ENCODE peak calls at places on chromosomes 4 and X, in five cellular contexts. K, M, G, D and Z are unnamed samples.

GRCh38 chrX:68832516-68833447 is 4.0 kb downstream of the EFNB1 start:
- DNase-seq in K (no peak), M (no peak), G (no peak), D (no peak), Z (no peak)

GRCh38 chr4:159455675-159456235 is 352.9 kb downstream of the RAPGEF2 start:
- DNase-seq in K (peak), M (no peak), G (peak), D (peak), Z (peak)

GRCh38 chr4:16415751-16416150 is 189.5 kb upstream of the TAPT1 start:
- DNase-seq in K (no peak), M (no peak), G (no peak), D (no peak), Z (no peak)

GRCh38 chr4:16993966-16994840 is 95.8 kb upstream of the LDB2 start:
- DNase-seq in K (no peak), M (no peak), G (no peak), D (no peak), Z (no peak)

GRCh38 chr4:170741856-170742255 is 652.1 kb upstream of the AADAT start:
- DNase-seq in K (no peak), M (no peak), G (peak), D (no peak), Z (no peak)

GRCh38 chr4:105520819-105521790 is 31.3 kb upstream of the ARHGEF38 start:
- DNase-seq in K (peak), M (no peak), G (peak), D (peak), Z (peak)

GRCh38 chrX:111914398-111915092 is 38.6 kb downstream of the TRPC5OS start:
- DNase-seq in K (no peak), M (no peak), G (peak), D (no peak), Z (no peak)

GRCh38 chr4:78645853-78646757 is 94.5 kb downstream of the ANXA3 start:
- DNase-seq in K (peak), M (peak), G (peak), D (peak), Z (no peak)

GRCh38 chr4:168522371-168522770 is 25.5 kb downstream of the PALLD start:
- DNase-seq in K (no peak), M (no peak), G (no peak), D (no peak), Z (no peak)

GRCh38 chrX:64097891-64098290 is 107.6 kb downstream of the AMER1 start:
- DNase-seq in K (no peak), M (no peak), G (no peak), D (no peak), Z (no peak)

DNA sequence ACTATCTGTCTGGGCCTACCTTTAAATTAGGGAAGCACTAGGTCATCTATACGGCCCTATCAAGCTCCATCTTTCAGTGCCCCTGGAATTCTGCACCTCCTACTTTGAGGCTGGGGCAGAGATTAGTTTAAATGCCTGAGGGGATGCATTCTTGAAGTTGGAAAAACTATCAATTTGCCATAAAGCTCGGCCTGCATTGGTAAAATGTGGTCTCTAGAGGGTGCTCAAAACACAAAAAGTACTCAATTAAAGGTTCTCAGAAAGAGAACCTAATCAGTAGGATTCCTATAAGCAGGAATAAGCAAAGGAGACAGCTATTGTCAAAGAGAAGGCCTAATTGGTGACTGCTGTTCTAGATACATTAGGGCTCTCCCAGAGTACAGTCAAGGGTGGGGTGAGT is 111.7 kb downstream of the AMER1 start:
- DNase-seq in K (no peak), M (no peak), G (peak), D (no peak), Z (no peak)
- TF ChIP-seq CTCF in K (peak), M (peak), G (peak), D (peak), Z (peak)

GRCh38 chr4:158166701-158167100 is 6.1 kb downstream of the GASK1B start:
- DNase-seq in K (no peak), M (no peak), G (peak), D (no peak), Z (no peak)

GRCh38 chr4:158169931-158170690 is 2.7 kb downstream of the GASK1B start:
- DNase-seq in K (no peak), M (no peak), G (peak), D (peak), Z (peak)

GRCh38 chr4:158169516-158169915 is 3.3 kb downstream of the GASK1B start:
- DNase-seq in K (no peak), M (no peak), G (peak), D (no peak), Z (peak)

GRCh38 chr4:158170691-158171455 is 2.0 kb downstream of the GASK1B start:
- DNase-seq in K (peak), M (peak), G (peak), D (peak), Z (peak)

GRCh38 chr4:158168606-158169005 is 4.2 kb downstream of the GASK1B start:
- DNase-seq in K (no peak), M (no peak), G (no peak), D (no peak), Z (no peak)
- H3K4me3 ChIP-seq in K (peak), M (peak), G (peak), D (no peak), Z (no peak)

GRCh38 chr4:92299152-92299551 is 4.6 kb upstream of the GRID2 start:
- DNase-seq in K (no peak), M (no peak), G (no peak), D (no peak), Z (no peak)
- TF ChIP-seq CTCF in K (no peak), M (no peak), G (peak), D (peak), Z (no peak)

DNA sequence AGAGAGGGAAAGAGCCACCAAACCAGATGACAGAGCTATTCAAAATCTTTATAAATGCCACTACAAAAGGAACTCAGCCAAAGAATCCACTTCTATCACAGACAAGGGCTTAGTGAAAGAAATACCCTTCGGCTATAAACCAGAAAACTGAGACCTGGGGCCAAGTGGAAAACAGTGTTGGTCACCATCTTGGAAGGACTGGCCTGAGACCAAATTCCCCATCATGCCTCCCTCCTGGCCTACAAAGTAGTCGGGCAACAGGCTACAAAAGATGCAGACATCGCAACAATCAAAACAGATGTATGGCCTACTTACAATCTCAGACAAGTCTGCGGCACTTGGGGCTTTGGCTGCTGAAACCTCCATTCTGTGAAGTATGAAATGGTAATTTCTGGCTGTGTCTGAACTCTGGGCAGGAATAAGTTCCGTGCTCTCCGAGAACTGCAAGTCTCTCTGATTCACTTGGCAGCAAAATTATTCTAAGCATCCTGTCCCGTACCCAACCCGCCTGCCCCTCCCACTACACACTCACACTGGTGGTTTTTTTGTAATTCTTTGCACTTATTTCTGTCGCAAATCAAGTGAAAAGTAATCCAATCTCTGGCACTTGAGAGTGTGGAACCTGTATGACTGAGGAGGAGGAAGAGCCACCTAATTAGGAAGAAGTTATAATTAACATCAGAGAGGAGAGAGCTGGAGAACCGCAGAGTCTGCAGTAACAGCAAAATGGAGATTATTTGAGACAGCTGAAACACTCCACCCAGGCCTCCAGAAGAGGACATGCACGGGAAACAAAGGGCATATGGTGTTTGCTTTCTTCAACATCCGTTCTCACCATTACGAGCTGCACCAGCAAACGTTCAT is 87.8 kb downstream of the SH3KBP1 start:
- DNase-seq in K (no peak), M (no peak), G (peak), D (peak), Z (no peak)
- H3K4me3 ChIP-seq in K (no peak), M (no peak), G (no peak), D (no peak), Z (no peak)

GRCh38 chrX:153509592-153509991 is 7.8 kb upstream of the ATP2B3 start:
- DNase-seq in K (no peak), M (no peak), G (no peak), D (no peak), Z (no peak)

GRCh38 chrX:153510383-153510782 is 7.1 kb upstream of the ATP2B3 start:
- DNase-seq in K (no peak), M (no peak), G (no peak), D (no peak), Z (no peak)

GRCh38 chrX:153505361-153505760 is 10.6 kb downstream of the BGN start:
- DNase-seq in K (no peak), M (no peak), G (no peak), D (no peak), Z (no peak)

GRCh38 chrX:153504445-153505016 is 9.8 kb downstream of the BGN start:
- DNase-seq in K (no peak), M (no peak), G (no peak), D (no peak), Z (no peak)

DNA sequence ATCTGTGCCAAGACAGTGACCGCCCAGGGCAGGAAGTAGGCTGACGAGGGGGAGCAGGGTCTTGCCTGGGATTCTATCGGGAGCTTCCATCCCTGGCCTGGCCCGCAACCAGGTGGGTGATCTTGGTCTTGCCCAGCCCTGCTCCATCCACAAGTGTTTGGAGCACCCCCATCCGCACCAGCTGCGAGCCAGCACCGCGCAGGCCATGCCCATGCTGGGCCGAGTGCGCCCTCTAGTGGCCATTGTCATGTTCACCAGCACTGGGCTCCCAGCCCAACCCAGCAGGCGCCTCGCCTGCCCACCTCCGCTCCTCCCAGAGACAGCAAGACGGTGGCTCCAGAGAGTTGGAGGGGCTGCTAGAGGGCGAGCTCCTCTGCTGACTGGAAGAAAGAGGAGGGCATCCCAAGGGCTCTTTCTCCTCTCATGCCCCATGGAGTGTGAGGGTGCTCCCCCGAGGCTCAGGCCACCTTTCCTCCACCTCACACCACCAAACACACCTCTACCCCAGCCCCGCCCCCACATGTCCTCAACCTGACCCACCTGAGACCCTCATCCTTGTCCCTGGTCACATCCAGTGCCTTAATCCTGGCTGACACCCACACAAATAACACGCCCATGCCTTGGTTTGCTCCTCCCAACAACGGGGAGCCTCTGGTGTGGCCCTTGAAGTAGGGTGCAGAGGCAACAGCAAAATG is 9.8 kb upstream of the ATP2B3 start:
- DNase-seq in K (peak), M (peak), G (peak), D (peak), Z (peak)
- TF ChIP-seq CTCF in K (peak), M (peak), G (peak), D (peak), Z (peak)

GRCh38 chr4:13548059-13548983 is 4.0 kb upstream of the NKX3-2 start:
- DNase-seq in K (no peak), M (no peak), G (no peak), D (no peak), Z (no peak)
- H3K4me3 ChIP-seq in K (no peak), M (peak), G (no peak), D (no peak), Z (peak)

GRCh38 chr4:92969650-92970370 is 666.0 kb downstream of the GRID2 start:
- DNase-seq in K (no peak), M (no peak), G (peak), D (peak), Z (no peak)
- TF ChIP-seq CTCF in K (no peak), M (no peak), G (no peak), D (no peak), Z (no peak)

DNA sequence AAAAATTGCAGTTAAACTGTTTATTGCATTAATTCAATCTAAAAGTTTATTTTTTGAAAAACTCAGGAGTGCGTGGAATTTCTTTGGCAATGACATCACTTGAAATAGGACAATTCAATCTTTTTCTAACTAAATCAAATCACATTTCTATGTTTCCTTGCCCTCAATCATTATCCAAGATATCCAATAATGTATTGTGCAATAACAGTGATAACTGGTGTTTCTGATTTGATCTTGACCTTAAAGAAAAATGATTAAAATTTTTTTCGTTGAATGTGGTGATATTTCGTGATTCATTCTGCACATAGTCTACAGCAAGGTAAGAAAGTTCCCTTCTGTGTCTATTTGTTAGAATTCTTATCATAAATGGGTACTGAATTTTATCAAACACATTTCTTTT is 163.2 kb downstream of the SPCS3 start:
- DNase-seq in K (no peak), M (no peak), G (no peak), D (no peak), Z (no peak)
- H3K4me3 ChIP-seq in K (no peak), M (no peak), G (no peak), D (no peak), Z (no peak)